ENCODE peak calls at places on chromosomes 7 and 10, in six cellular contexts. One of them, this sample, is unnamed.

GRCh38 chr7:36303202-36304098 is 86.2 kb upstream of the ANLN start:
- DNase-seq in H1: no peak
- DNase-seq in mesendoderm: no peak
- DNase-seq in neuronal stem cell: no peak
- DNase-seq in mesenchymal stem cell: peak
- DNase-seq in IMR-90: peak
- DNase-seq in this sample: no peak

GRCh38 chr7:116726713-116727431 is 54.9 kb downstream of the MET start:
- DNase-seq in IMR-90: no peak
- DNase-seq in mesenchymal stem cell: no peak
- DNase-seq in mesendoderm: peak
- DNase-seq in H1: no peak
- DNase-seq in neuronal stem cell: no peak
- DNase-seq in this sample: no peak

GRCh38 chr7:155254018-155254417 is 43.7 kb upstream of the INSIG1 start:
- DNase-seq in mesenchymal stem cell: no peak
- DNase-seq in H1: no peak
- DNase-seq in IMR-90: no peak
- DNase-seq in mesendoderm: no peak
- DNase-seq in neuronal stem cell: no peak
- DNase-seq in this sample: no peak

GRCh38 chr10:70906953-70907618 is 18.7 kb upstream of the PCBD1 start:
- DNase-seq in mesendoderm: no peak
- DNase-seq in neuronal stem cell: no peak
- DNase-seq in IMR-90: no peak
- DNase-seq in H1: no peak
- DNase-seq in mesenchymal stem cell: no peak
- DNase-seq in this sample: no peak

GRCh38 chr7:18343047-18343446 is 152.5 kb upstream of the HDAC9 start:
- DNase-seq in IMR-90: no peak
- DNase-seq in H1: no peak
- DNase-seq in neuronal stem cell: no peak
- DNase-seq in mesendoderm: no peak
- DNase-seq in mesenchymal stem cell: no peak
- DNase-seq in this sample: no peak

GRCh38 chr7:411677-412312 is 107.9 kb downstream of the PDGFA start:
- DNase-seq in H1: no peak
- DNase-seq in mesendoderm: no peak
- DNase-seq in IMR-90: no peak
- DNase-seq in mesenchymal stem cell: no peak
- DNase-seq in neuronal stem cell: no peak
- DNase-seq in this sample: no peak

GRCh38 chr10:132193907-132194552 is 7.3 kb downstream of the DPYSL4 start:
- DNase-seq in mesendoderm: no peak
- DNase-seq in H1: no peak
- DNase-seq in IMR-90: no peak
- DNase-seq in neuronal stem cell: no peak
- DNase-seq in mesenchymal stem cell: no peak
- DNase-seq in this sample: no peak

GRCh38 chr7:129862672-129863071 is 90.1 kb downstream of the UBE2H start:
- DNase-seq in IMR-90: no peak
- DNase-seq in H1: no peak
- DNase-seq in mesenchymal stem cell: no peak
- DNase-seq in neuronal stem cell: no peak
- DNase-seq in mesendoderm: peak
- DNase-seq in this sample: no peak

GRCh38 chr10:1552415-1552814 is 184.9 kb downstream of the ADARB2 start:
- DNase-seq in mesendoderm: no peak
- DNase-seq in neuronal stem cell: no peak
- DNase-seq in H1: no peak
- DNase-seq in IMR-90: no peak
- DNase-seq in mesenchymal stem cell: no peak
- DNase-seq in this sample: no peak

GRCh38 chr7:75743455-75743859 is 4.7 kb upstream of the HIP1 start:
- DNase-seq in H1: no peak
- DNase-seq in mesenchymal stem cell: peak
- DNase-seq in mesendoderm: no peak
- DNase-seq in IMR-90: no peak
- DNase-seq in neuronal stem cell: no peak
- DNase-seq in this sample: no peak

GRCh38 chr10:35843524-35844171 is 201.6 kb upstream of the FZD8 start:
- DNase-seq in IMR-90: no peak
- DNase-seq in neuronal stem cell: no peak
- DNase-seq in mesenchymal stem cell: peak
- DNase-seq in H1: no peak
- DNase-seq in mesendoderm: peak
- DNase-seq in this sample: peak

GRCh38 chr10:121332829-121333765 is 265.1 kb downstream of the FGFR2 start:
- DNase-seq in IMR-90: no peak
- DNase-seq in mesendoderm: no peak
- DNase-seq in neuronal stem cell: no peak
- DNase-seq in H1: no peak
- DNase-seq in mesenchymal stem cell: no peak
- DNase-seq in this sample: no peak

GRCh38 chr10:111035542-111035941 is 41.3 kb upstream of the ADRA2A start:
- DNase-seq in H1: no peak
- DNase-seq in mesendoderm: no peak
- DNase-seq in neuronal stem cell: no peak
- DNase-seq in IMR-90: peak
- DNase-seq in mesenchymal stem cell: no peak
- DNase-seq in this sample: no peak

GRCh38 chr7:131692131-131692960 is 135.9 kb upstream of the PODXL start:
- DNase-seq in H1: peak
- DNase-seq in IMR-90: peak
- DNase-seq in mesenchymal stem cell: peak
- DNase-seq in mesendoderm: peak
- DNase-seq in neuronal stem cell: peak
- DNase-seq in this sample: peak

GRCh38 chr10:43227911-43228782 is 38.7 kb downstream of the RASGEF1A start:
- DNase-seq in neuronal stem cell: no peak
- DNase-seq in mesenchymal stem cell: no peak
- DNase-seq in IMR-90: no peak
- DNase-seq in H1: peak
- DNase-seq in mesendoderm: no peak
- DNase-seq in this sample: peak

GRCh38 chr10:91684841-91685240 is 52.0 kb upstream of the PPP1R3C start:
- DNase-seq in neuronal stem cell: no peak
- DNase-seq in H1: no peak
- DNase-seq in IMR-90: peak
- DNase-seq in mesendoderm: no peak
- DNase-seq in mesenchymal stem cell: no peak
- DNase-seq in this sample: no peak

GRCh38 chr7:20790273-20790842 is 3.7 kb upstream of the SP8 start:
- DNase-seq in mesenchymal stem cell: no peak
- DNase-seq in mesendoderm: no peak
- DNase-seq in H1: no peak
- DNase-seq in neuronal stem cell: no peak
- DNase-seq in IMR-90: no peak
- DNase-seq in this sample: no peak

GRCh38 chr7:135877799-135878198 is 99.4 kb downstream of the MTPN start:
- DNase-seq in IMR-90: peak
- DNase-seq in mesenchymal stem cell: peak
- DNase-seq in H1: no peak
- DNase-seq in neuronal stem cell: no peak
- DNase-seq in mesendoderm: no peak
- DNase-seq in this sample: no peak

GRCh38 chr7:103348452-103348851 is 1.0 kb downstream of the PSMC2 start:
- DNase-seq in H1: no peak
- DNase-seq in mesenchymal stem cell: no peak
- DNase-seq in IMR-90: no peak
- DNase-seq in neuronal stem cell: no peak
- DNase-seq in mesendoderm: no peak
- DNase-seq in this sample: no peak

GRCh38 chr10:90804354-90804753 is 53.5 kb downstream of the HTR7 start:
- DNase-seq in neuronal stem cell: no peak
- DNase-seq in H1: no peak
- DNase-seq in mesendoderm: no peak
- DNase-seq in mesenchymal stem cell: no peak
- DNase-seq in IMR-90: no peak
- DNase-seq in this sample: no peak

GRCh38 chr7:101865031-101865824 is 47.8 kb downstream of the CUX1 start:
- DNase-seq in mesendoderm: no peak
- DNase-seq in mesenchymal stem cell: peak
- DNase-seq in H1: no peak
- DNase-seq in neuronal stem cell: no peak
- DNase-seq in IMR-90: no peak
- DNase-seq in this sample: no peak

GRCh38 chr7:70266186-70266585 is 667.9 kb downstream of the AUTS2 start:
- DNase-seq in mesendoderm: no peak
- DNase-seq in IMR-90: no peak
- DNase-seq in mesenchymal stem cell: no peak
- DNase-seq in H1: no peak
- DNase-seq in neuronal stem cell: no peak
- DNase-seq in this sample: no peak

GRCh38 chr7:70271617-70272081 is 673.4 kb downstream of the AUTS2 start:
- DNase-seq in neuronal stem cell: no peak
- DNase-seq in IMR-90: no peak
- DNase-seq in mesendoderm: no peak
- DNase-seq in H1: no peak
- DNase-seq in mesenchymal stem cell: no peak
- DNase-seq in this sample: no peak

GRCh38 chr7:70267381-70267780 is 669.1 kb downstream of the AUTS2 start:
- DNase-seq in mesendoderm: peak
- DNase-seq in mesenchymal stem cell: no peak
- DNase-seq in neuronal stem cell: peak
- DNase-seq in H1: no peak
- DNase-seq in IMR-90: no peak
- DNase-seq in this sample: no peak

GRCh38 chr7:70270149-70270548 is 671.9 kb downstream of the AUTS2 start:
- DNase-seq in mesenchymal stem cell: no peak
- DNase-seq in neuronal stem cell: no peak
- DNase-seq in H1: no peak
- DNase-seq in IMR-90: no peak
- DNase-seq in mesendoderm: no peak
- DNase-seq in this sample: no peak

GRCh38 chr7:70268179-70268578 is 669.9 kb downstream of the AUTS2 start:
- DNase-seq in IMR-90: no peak
- DNase-seq in H1: no peak
- DNase-seq in mesenchymal stem cell: no peak
- DNase-seq in mesendoderm: no peak
- DNase-seq in neuronal stem cell: no peak
- DNase-seq in this sample: no peak
- H2BK15ac ChIP-seq in IMR-90: no peak
- H2BK15ac ChIP-seq in H1: no peak
- H2BK15ac ChIP-seq in mesenchymal stem cell: no peak
- H2BK15ac ChIP-seq in mesendoderm: no peak
- H2BK15ac ChIP-seq in neuronal stem cell: no peak
- H2BK15ac ChIP-seq in this sample: no peak

GRCh38 chr10:89664206-89664605 is 19.2 kb upstream of the PANK1 start:
- DNase-seq in neuronal stem cell: no peak
- DNase-seq in mesenchymal stem cell: no peak
- DNase-seq in mesendoderm: no peak
- DNase-seq in IMR-90: no peak
- DNase-seq in H1: no peak
- DNase-seq in this sample: no peak

GRCh38 chr10:89663144-89663543 is 18.1 kb upstream of the PANK1 start:
- DNase-seq in neuronal stem cell: no peak
- DNase-seq in IMR-90: no peak
- DNase-seq in mesendoderm: no peak
- DNase-seq in mesenchymal stem cell: no peak
- DNase-seq in H1: no peak
- DNase-seq in this sample: no peak

GRCh38 chr10:89665302-89665701 is 20.3 kb upstream of the PANK1 start:
- DNase-seq in H1: no peak
- DNase-seq in mesendoderm: no peak
- DNase-seq in neuronal stem cell: no peak
- DNase-seq in mesenchymal stem cell: no peak
- DNase-seq in IMR-90: no peak
- DNase-seq in this sample: no peak

GRCh38 chr10:89659185-89660131 is 14.4 kb upstream of the PANK1 start:
- DNase-seq in mesendoderm: no peak
- DNase-seq in neuronal stem cell: no peak
- DNase-seq in IMR-90: peak
- DNase-seq in mesenchymal stem cell: no peak
- DNase-seq in H1: no peak
- DNase-seq in this sample: no peak

DNA sequence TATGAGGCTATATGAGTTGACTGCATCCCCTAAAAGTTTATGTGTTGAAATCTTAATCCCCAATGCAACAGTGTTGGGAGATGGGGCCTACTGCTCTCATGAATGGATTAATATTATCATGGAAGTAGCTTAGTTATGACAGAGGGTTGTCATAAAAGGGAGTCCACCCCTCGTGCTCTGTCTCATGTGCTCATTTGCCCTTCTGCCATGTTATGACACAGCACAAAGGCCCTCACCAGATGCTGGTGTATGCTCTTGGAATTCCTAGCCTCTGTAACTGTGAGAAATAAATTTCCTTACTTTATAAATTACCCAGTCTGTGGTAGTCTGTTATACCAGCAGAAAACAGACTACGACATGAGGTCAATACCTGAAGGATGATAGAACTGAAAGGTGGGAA is 17.6 kb upstream of the PANK1 start:
- DNase-seq in mesendoderm: no peak
- DNase-seq in H1: no peak
- DNase-seq in IMR-90: peak
- DNase-seq in neuronal stem cell: no peak
- DNase-seq in mesenchymal stem cell: no peak
- DNase-seq in this sample: no peak
- H2BK15ac ChIP-seq in mesendoderm: no peak
- H2BK15ac ChIP-seq in H1: no peak
- H2BK15ac ChIP-seq in IMR-90: no peak
- H2BK15ac ChIP-seq in neuronal stem cell: no peak
- H2BK15ac ChIP-seq in mesenchymal stem cell: no peak
- H2BK15ac ChIP-seq in this sample: no peak

GRCh38 chr7:30260246-30260768 is 24.1 kb upstream of the ZNRF2 start:
- DNase-seq in neuronal stem cell: no peak
- DNase-seq in mesenchymal stem cell: no peak
- DNase-seq in IMR-90: no peak
- DNase-seq in H1: no peak
- DNase-seq in mesendoderm: no peak
- DNase-seq in this sample: no peak

GRCh38 chr7:30266686-30267085 is 17.7 kb upstream of the ZNRF2 start:
- DNase-seq in H1: no peak
- DNase-seq in mesendoderm: no peak
- DNase-seq in mesenchymal stem cell: no peak
- DNase-seq in IMR-90: no peak
- DNase-seq in neuronal stem cell: no peak
- DNase-seq in this sample: no peak

GRCh38 chr7:30264052-30264451 is 20.3 kb upstream of the ZNRF2 start:
- DNase-seq in H1: no peak
- DNase-seq in mesenchymal stem cell: no peak
- DNase-seq in mesendoderm: no peak
- DNase-seq in IMR-90: no peak
- DNase-seq in neuronal stem cell: no peak
- DNase-seq in this sample: no peak

GRCh38 chr7:30268666-30269065 is 15.7 kb upstream of the ZNRF2 start:
- DNase-seq in IMR-90: no peak
- DNase-seq in mesenchymal stem cell: no peak
- DNase-seq in neuronal stem cell: no peak
- DNase-seq in H1: no peak
- DNase-seq in mesendoderm: no peak
- DNase-seq in this sample: no peak

GRCh38 chr7:30263090-30263710 is 21.2 kb upstream of the ZNRF2 start:
- DNase-seq in neuronal stem cell: no peak
- DNase-seq in mesenchymal stem cell: no peak
- DNase-seq in mesendoderm: no peak
- DNase-seq in H1: no peak
- DNase-seq in IMR-90: no peak
- DNase-seq in this sample: no peak
- H2BK15ac ChIP-seq in neuronal stem cell: no peak
- H2BK15ac ChIP-seq in mesenchymal stem cell: no peak
- H2BK15ac ChIP-seq in mesendoderm: no peak
- H2BK15ac ChIP-seq in H1: no peak
- H2BK15ac ChIP-seq in IMR-90: no peak
- H2BK15ac ChIP-seq in this sample: no peak

GRCh38 chr7:55427279-55427788 is 62.2 kb downstream of the LANCL2 start:
- DNase-seq in neuronal stem cell: no peak
- DNase-seq in IMR-90: peak
- DNase-seq in mesenchymal stem cell: no peak
- DNase-seq in mesendoderm: no peak
- DNase-seq in H1: no peak
- DNase-seq in this sample: no peak
- H2BK15ac ChIP-seq in neuronal stem cell: no peak
- H2BK15ac ChIP-seq in IMR-90: no peak
- H2BK15ac ChIP-seq in mesenchymal stem cell: no peak
- H2BK15ac ChIP-seq in mesendoderm: no peak
- H2BK15ac ChIP-seq in H1: no peak
- H2BK15ac ChIP-seq in this sample: no peak